ENCODE peak calls at places on chromosomes 13 and 19, in six cellular contexts. One of them, this sample, is unnamed.

GRCh38 chr19:611506-611869 is 21.8 kb downstream of the HCN2 start:
- DNase-seq in transverse colon: no peak
- DNase-seq in thoracic aorta: no peak
- DNase-seq in GM23338: no peak
- DNase-seq in kidney: no peak
- DNase-seq in body of pancreas: no peak
- DNase-seq in this sample: peak; percentile 76

GRCh38 chr19:10518444-10519361 is 1.5 kb upstream of the S1PR5 start:
- DNase-seq in transverse colon: no peak
- DNase-seq in thoracic aorta: no peak
- DNase-seq in GM23338: peak; percentile 40
- DNase-seq in kidney: no peak
- DNase-seq in body of pancreas: peak; percentile 51
- DNase-seq in this sample: no peak

GRCh38 chr19:41299755-41300089 is 10.2 kb upstream of the CCDC97 start:
- DNase-seq in transverse colon: peak; percentile 66
- DNase-seq in thoracic aorta: no peak
- DNase-seq in GM23338: no peak
- DNase-seq in kidney: no peak
- DNase-seq in body of pancreas: no peak
- DNase-seq in this sample: no peak

GRCh38 chr19:52957591-52957990 is 5.1 kb downstream of the ZNF816 start:
- DNase-seq in transverse colon: no peak
- DNase-seq in thoracic aorta: no peak
- DNase-seq in GM23338: no peak
- DNase-seq in kidney: no peak
- DNase-seq in body of pancreas: no peak
- DNase-seq in this sample: peak; percentile 4

GRCh38 chr13:30871713-30872029 is 34.4 kb upstream of the MEDAG start:
- DNase-seq in transverse colon: no peak
- DNase-seq in thoracic aorta: no peak
- DNase-seq in GM23338: no peak
- DNase-seq in kidney: no peak
- DNase-seq in body of pancreas: no peak
- DNase-seq in this sample: no peak

GRCh38 chr19:3897936-3898335 is 17.5 kb downstream of the ATCAY start:
- DNase-seq in transverse colon: no peak
- DNase-seq in thoracic aorta: no peak
- DNase-seq in GM23338: no peak
- DNase-seq in kidney: no peak
- DNase-seq in body of pancreas: no peak
- DNase-seq in this sample: no peak

GRCh38 chr13:110164706-110165105 is 142.3 kb downstream of the COL4A1 start:
- DNase-seq in transverse colon: no peak
- DNase-seq in thoracic aorta: no peak
- DNase-seq in GM23338: no peak
- DNase-seq in kidney: no peak
- DNase-seq in body of pancreas: no peak
- DNase-seq in this sample: no peak

GRCh38 chr19:32924200-32924599 is 47.6 kb downstream of the CEP89 start:
- DNase-seq in transverse colon: peak; percentile 31
- DNase-seq in thoracic aorta: no peak
- DNase-seq in GM23338: no peak
- DNase-seq in kidney: no peak
- DNase-seq in body of pancreas: no peak
- DNase-seq in this sample: no peak

GRCh38 chr19:1004204-1004802 is 4.1 kb downstream of the GRIN3B start:
- DNase-seq in transverse colon: no peak
- DNase-seq in thoracic aorta: no peak
- DNase-seq in GM23338: no peak
- DNase-seq in kidney: no peak
- DNase-seq in body of pancreas: no peak
- DNase-seq in this sample: no peak

GRCh38 chr13:85525411-85525810 is 273.8 kb downstream of the SLITRK6 start:
- DNase-seq in transverse colon: no peak
- DNase-seq in thoracic aorta: no peak
- DNase-seq in GM23338: no peak
- DNase-seq in kidney: no peak
- DNase-seq in body of pancreas: no peak
- DNase-seq in this sample: no peak

GRCh38 chr13:94236876-94237275 is 242.6 kb downstream of the DCT start:
- DNase-seq in transverse colon: no peak
- DNase-seq in thoracic aorta: no peak
- DNase-seq in GM23338: no peak
- DNase-seq in kidney: no peak
- DNase-seq in body of pancreas: no peak
- DNase-seq in this sample: no peak

GRCh38 chr19:31641591-31641990 is 292.4 kb upstream of the TSHZ3 start:
- DNase-seq in transverse colon: no peak
- DNase-seq in thoracic aorta: no peak
- DNase-seq in GM23338: no peak
- DNase-seq in kidney: no peak
- DNase-seq in body of pancreas: no peak
- DNase-seq in this sample: no peak

GRCh38 chr13:114025432-114026127 is 51.7 kb upstream of the C13orf46 start:
- DNase-seq in transverse colon: peak; percentile 60
- DNase-seq in thoracic aorta: no peak
- DNase-seq in GM23338: no peak
- DNase-seq in kidney: no peak
- DNase-seq in body of pancreas: no peak
- DNase-seq in this sample: no peak

GRCh38 chr19:24159707-24160106 is 72.7 kb downstream of the ZNF254 start:
- DNase-seq in transverse colon: no peak
- DNase-seq in thoracic aorta: no peak
- DNase-seq in GM23338: peak; percentile 58
- DNase-seq in kidney: no peak
- DNase-seq in body of pancreas: no peak
- DNase-seq in this sample: peak; percentile 6

GRCh38 chr19:4379383-4380253 is 20.7 kb downstream of the SH3GL1 start:
- DNase-seq in transverse colon: no peak
- DNase-seq in thoracic aorta: no peak
- DNase-seq in GM23338: no peak
- DNase-seq in kidney: peak; percentile 95
- DNase-seq in body of pancreas: peak; percentile 94
- DNase-seq in this sample: peak; percentile 96

DNA sequence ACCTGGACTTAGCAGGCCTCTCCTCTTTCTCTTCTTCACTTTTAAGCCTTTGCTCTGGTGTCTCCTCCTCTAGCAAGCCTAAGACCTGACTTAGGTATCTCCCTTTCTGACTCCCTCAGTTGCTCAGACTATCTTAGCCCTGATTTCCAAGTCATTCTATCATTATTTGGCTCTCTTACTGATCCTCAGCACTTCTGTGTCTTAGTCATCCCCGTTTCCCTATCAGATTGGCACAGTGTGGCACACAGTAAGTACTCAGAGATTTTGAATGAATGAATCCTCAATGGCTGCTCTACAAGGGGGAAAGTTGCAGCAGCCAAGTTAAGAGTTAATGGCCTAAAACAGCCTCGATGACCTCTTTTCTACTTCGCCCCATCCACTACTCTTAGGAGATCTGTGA is 8.2 kb downstream of the KCTD12 start:
- DNase-seq in transverse colon: no peak
- DNase-seq in thoracic aorta: no peak
- DNase-seq in GM23338: no peak
- DNase-seq in kidney: no peak
- DNase-seq in body of pancreas: no peak
- DNase-seq in this sample: no peak
- H3K27ac ChIP-seq in transverse colon: no peak overlapping the region
- H3K27ac ChIP-seq in thoracic aorta: no peak overlapping the region
- H3K27ac ChIP-seq in GM23338: no peak overlapping the region
- H3K27ac ChIP-seq in kidney: no peak overlapping the region
- H3K27ac ChIP-seq in body of pancreas: no peak overlapping the region
- H3K27ac ChIP-seq in this sample: no peak overlapping the region

DNA sequence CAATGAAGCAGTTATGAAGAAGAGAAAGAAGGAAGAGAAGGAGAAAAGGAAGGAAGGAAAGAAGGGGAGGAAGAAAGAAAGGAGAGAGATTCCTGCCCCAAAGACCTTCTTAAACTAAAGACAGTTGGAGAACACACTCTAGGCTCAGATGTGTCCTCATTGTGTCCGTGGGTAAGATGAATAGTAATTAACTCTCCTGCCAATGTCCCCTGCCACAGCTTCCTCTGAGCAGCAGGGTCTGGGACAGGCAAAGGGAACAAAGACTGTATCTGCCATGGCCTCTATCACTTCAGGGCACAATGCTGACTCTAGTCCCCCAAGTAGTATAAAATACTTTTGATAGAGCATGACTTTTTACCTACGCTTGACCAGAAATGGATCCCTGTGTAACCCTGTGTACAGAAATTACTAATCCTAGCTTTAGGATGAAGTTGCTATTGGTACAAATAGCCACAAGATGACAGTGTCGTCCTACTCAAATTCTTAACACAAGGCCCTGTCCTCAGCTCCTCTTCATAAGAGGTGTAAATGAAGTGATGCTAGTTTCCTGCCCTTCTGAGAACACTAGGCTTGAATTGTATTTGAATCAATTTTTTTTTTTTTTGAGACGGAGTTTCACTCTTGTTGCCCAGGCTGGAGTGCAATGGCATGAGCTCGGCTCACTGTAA is 186.2 kb upstream of the GPR12 start:
- DNase-seq in transverse colon: no peak
- DNase-seq in thoracic aorta: no peak
- DNase-seq in GM23338: peak; percentile 74
- DNase-seq in kidney: no peak
- DNase-seq in body of pancreas: no peak
- DNase-seq in this sample: peak; percentile 49
- TF ChIP-seq CTCF in transverse colon: peak; percentile 75
- TF ChIP-seq CTCF in thoracic aorta: peak; percentile 59
- TF ChIP-seq CTCF in GM23338: peak; percentile 88
- TF ChIP-seq CTCF in kidney: peak; percentile 78
- TF ChIP-seq CTCF in body of pancreas: peak; percentile 75
- TF ChIP-seq CTCF in this sample: peak; percentile 74

GRCh38 chr19:18007605-18007938 is 398 bp upstream of the ARRDC2 start:
- DNase-seq in transverse colon: no peak
- DNase-seq in thoracic aorta: no peak
- DNase-seq in GM23338: no peak
- DNase-seq in kidney: no peak
- DNase-seq in body of pancreas: no peak
- DNase-seq in this sample: no peak

GRCh38 chr19:18010149-18010548 is 2.2 kb downstream of the ARRDC2 start:
- DNase-seq in transverse colon: no peak
- DNase-seq in thoracic aorta: no peak
- DNase-seq in GM23338: no peak
- DNase-seq in kidney: no peak
- DNase-seq in body of pancreas: no peak
- DNase-seq in this sample: no peak

GRCh38 chr19:18008814-18009213 is 844 bp downstream of the ARRDC2 start:
- DNase-seq in transverse colon: no peak
- DNase-seq in thoracic aorta: no peak
- DNase-seq in GM23338: no peak
- DNase-seq in kidney: no peak
- DNase-seq in body of pancreas: no peak
- DNase-seq in this sample: no peak

GRCh38 chr19:18007939-18008673 is at the start of gene ARRDC2:
- DNase-seq in transverse colon: peak; percentile 91
- DNase-seq in thoracic aorta: peak; percentile 76
- DNase-seq in GM23338: peak; percentile 95
- DNase-seq in kidney: peak; percentile 98
- DNase-seq in body of pancreas: peak; percentile 93
- DNase-seq in this sample: peak; percentile 98

DNA sequence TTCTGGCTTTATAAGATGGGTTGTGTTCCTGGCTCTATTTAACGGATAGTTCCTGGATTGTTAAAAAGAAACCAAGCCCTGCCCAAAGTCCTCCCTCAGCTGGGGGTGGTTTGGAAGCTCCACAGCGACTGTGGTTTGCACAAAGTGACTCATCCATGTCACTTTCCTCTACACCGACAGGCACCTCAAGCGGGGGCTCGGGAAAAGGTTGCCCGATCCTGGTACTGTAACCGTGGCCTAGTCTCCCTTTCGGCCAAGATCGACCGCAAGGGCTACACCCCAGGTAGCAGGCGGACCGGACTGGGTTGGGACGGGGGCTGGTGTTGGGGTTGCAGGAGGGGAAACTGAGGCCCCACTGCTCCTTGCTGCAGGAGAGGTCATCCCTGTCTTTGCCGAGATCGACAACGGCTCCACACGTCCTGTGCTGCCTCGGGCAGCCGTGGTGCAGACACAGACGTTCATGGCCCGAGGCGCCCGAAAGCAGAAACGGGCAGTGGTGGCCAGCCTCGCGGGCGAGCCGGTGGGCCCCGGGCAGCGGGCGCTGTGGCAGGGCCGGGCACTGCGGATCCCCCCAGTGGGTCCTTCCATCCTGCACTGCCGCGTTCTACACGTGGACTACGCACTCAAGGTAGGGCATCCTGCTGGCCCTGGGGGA is 1.6 kb downstream of the ARRDC2 start:
- DNase-seq in transverse colon: no peak
- DNase-seq in thoracic aorta: no peak
- DNase-seq in GM23338: no peak
- DNase-seq in kidney: no peak
- DNase-seq in body of pancreas: no peak
- DNase-seq in this sample: no peak
- H3K27ac ChIP-seq in transverse colon: peak overlapping the region; percentile 88
- H3K27ac ChIP-seq in thoracic aorta: peak overlapping the region; percentile 89
- H3K27ac ChIP-seq in GM23338: no peak overlapping the region
- H3K27ac ChIP-seq in kidney: no peak overlapping the region
- H3K27ac ChIP-seq in body of pancreas: no peak overlapping the region
- H3K27ac ChIP-seq in this sample: peak overlapping the region; percentile 78

GRCh38 chr19:43779820-43780219 is 953 bp downstream of the KCNN4 start:
- DNase-seq in transverse colon: no peak
- DNase-seq in thoracic aorta: no peak
- DNase-seq in GM23338: no peak
- DNase-seq in kidney: no peak
- DNase-seq in body of pancreas: no peak
- DNase-seq in this sample: no peak
- TF ChIP-seq CTCF in transverse colon: no peak
- TF ChIP-seq CTCF in thoracic aorta: no peak
- TF ChIP-seq CTCF in GM23338: peak; percentile 18
- TF ChIP-seq CTCF in kidney: no peak
- TF ChIP-seq CTCF in body of pancreas: no peak
- TF ChIP-seq CTCF in this sample: peak; percentile 41

DNA sequence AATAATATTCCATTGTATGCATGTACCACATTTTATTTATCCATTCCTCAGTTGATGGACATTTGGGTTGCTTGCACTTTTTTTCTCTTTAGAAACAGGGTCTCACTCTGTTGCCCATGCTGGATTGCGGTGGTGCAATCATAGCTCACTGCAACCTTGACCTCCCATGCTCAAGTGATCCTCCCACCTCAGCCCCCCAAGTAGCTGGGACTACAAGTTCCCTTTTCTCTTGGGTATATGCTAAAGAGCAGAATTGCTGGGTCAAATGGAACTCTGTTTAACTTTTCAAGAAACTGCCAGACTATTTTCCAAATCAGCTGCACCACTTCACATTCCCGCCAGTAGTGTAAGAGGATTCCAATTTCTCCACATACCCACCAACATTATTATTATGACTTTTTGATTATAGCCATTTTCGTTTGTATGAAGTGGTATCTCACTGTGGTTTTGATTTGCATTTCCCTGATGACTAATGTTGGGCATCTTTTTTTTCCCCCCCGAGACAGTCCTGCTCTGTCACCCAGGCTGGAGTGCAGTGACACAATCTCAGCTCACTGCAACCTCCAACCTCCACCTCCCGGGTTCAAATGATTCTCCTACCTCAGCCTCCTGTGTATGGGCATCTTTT is 7.6 kb upstream of the IPO5 start:
- DNase-seq in transverse colon: no peak
- DNase-seq in thoracic aorta: no peak
- DNase-seq in GM23338: no peak
- DNase-seq in kidney: no peak
- DNase-seq in body of pancreas: no peak
- DNase-seq in this sample: no peak
- H3K27ac ChIP-seq in transverse colon: no peak overlapping the region
- H3K27ac ChIP-seq in thoracic aorta: no peak overlapping the region
- H3K27ac ChIP-seq in GM23338: no peak overlapping the region
- H3K27ac ChIP-seq in kidney: no peak overlapping the region
- H3K27ac ChIP-seq in body of pancreas: no peak overlapping the region
- H3K27ac ChIP-seq in this sample: no peak overlapping the region

This sample was measured in RWPE1.